ENCODE peak calls at places on chromosomes 2 and 18, in five cellular contexts. Z, W, R, J and L are unnamed samples.

GRCh38 chr18:9101730-9102390 is 639 bp upstream of the NDUFV2 start:
- DNase-seq in W (no peak), Z (peak; percentile 71), J (no peak), R (no peak), L (peak; percentile 38)

GRCh38 chr2:174335605-174336402 is 1.1 kb downstream of the SP9 start:
- DNase-seq in W (peak; percentile 82), Z (no peak), J (no peak), R (no peak), L (no peak)

GRCh38 chr2:10043256-10043905 is at the start of gene KLF11:
- DNase-seq in Z (peak; percentile 61), W (peak; percentile 96), J (peak; percentile 95), R (no peak), L (peak; percentile 93)

GRCh38 chr2:1869248-1869647 is 124.9 kb upstream of the PXDN start:
- DNase-seq in R (no peak), J (no peak), W (no peak), Z (no peak), L (no peak)

GRCh38 chr2:27690052-27690451 is 26.4 kb downstream of the SLC4A1AP start:
- DNase-seq in R (no peak), Z (no peak), J (no peak), W (no peak), L (no peak)

GRCh38 chr2:39139511-39140237 is 18.8 kb upstream of the SOS1 start:
- DNase-seq in J (no peak), Z (no peak), R (no peak), W (no peak), L (no peak)

GRCh38 chr2:214019229-214019972 is 391.5 kb upstream of the VWC2L start:
- DNase-seq in Z (peak; percentile 96), J (no peak), W (no peak), R (peak; percentile 79), L (peak; percentile 83)

GRCh38 chr2:37997629-37998028 is 72.5 kb downstream of the RMDN2 start:
- DNase-seq in R (no peak), J (no peak), Z (no peak), W (no peak), L (no peak)

GRCh38 chr2:200000444-200001163 is 45.2 kb downstream of the MAIP1 start:
- DNase-seq in J (no peak), W (no peak), R (no peak), Z (no peak), L (no peak)

GRCh38 chr2:238974061-238974460 is 126.2 kb downstream of the TWIST2 start:
- DNase-seq in J (no peak), Z (peak; percentile 25), R (no peak), W (no peak), L (peak; percentile 30)

GRCh38 chr2:56801770-56802169 is 618.0 kb downstream of the CCDC85A start:
- DNase-seq in Z (no peak), W (no peak), J (no peak), R (no peak), L (no peak)

GRCh38 chr2:231039294-231039664 is 2.0 kb downstream of the C2orf72 start:
- DNase-seq in W (no peak), J (no peak), R (no peak), Z (no peak), L (no peak)
- H3K27ac ChIP-seq in W (no peak overlapping the region), J (no peak overlapping the region), R (no peak overlapping the region), Z (no peak overlapping the region), L (no peak overlapping the region)

GRCh38 chr18:24831091-24831490 is 370.7 kb downstream of the HRH4 start:
- DNase-seq in W (no peak), Z (no peak), R (no peak), J (no peak), L (no peak)

GRCh38 chr18:24827500-24827899 is 367.1 kb downstream of the HRH4 start:
- DNase-seq in R (no peak), Z (no peak), J (no peak), W (no peak), L (no peak)

GRCh38 chr18:24831871-24832665 is 371.6 kb downstream of the HRH4 start:
- DNase-seq in J (no peak), Z (no peak), R (no peak), W (peak; percentile 57), L (no peak)

GRCh38 chr18:24825397-24825796 is 365.0 kb downstream of the HRH4 start:
- DNase-seq in J (no peak), W (no peak), Z (no peak), R (no peak), L (no peak)

DNA sequence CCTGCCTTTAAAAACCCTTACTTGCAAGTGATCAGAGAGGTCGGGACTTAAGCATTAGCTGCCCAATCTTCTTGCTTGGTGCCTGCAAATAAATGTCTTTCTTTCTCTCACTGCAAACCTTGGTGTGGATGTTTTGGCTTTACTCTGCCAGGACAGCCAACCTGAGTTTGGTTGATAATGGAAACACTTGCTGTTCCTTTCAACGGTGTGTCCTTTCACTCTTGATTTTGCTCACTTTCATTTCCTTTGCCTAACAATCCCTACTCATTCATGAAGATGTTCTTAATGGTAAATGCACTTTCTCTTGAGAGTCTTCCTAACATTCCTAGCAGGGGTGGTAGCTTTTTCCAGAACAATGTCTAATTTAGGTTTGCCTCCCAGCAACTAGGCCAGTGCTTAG is 366.2 kb downstream of the HRH4 start:
- DNase-seq in Z (no peak), R (no peak), J (no peak), W (no peak), L (no peak)
- H3K27ac ChIP-seq in Z (no peak overlapping the region), R (no peak overlapping the region), J (no peak overlapping the region), W (peak overlapping the region; percentile 5), L (no peak overlapping the region)

DNA sequence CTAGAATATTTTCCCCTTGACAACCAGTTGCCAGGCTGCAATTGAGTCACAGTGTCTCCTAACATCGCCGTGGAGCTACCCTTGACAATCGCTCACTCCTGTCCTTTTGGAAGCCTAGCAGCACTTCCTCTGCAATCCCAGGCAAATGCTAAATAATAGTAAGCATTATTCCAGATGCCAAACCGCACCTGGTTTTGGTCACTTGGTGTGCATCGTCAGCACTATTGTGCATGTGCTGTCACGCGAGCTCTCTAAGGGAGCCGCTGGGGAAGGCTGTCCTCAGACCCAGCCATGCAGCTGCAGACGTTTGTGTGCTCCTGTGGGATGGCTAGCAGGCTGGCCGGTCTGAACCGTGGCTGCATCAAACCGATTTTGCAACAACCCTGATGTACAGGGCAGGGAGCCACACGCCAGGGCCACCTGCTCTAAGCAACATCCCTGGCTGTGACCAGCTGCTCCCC is 549.5 kb upstream of the ID2 start:
- DNase-seq in R (no peak), Z (no peak), J (no peak), W (no peak), L (no peak)
- H3K27ac ChIP-seq in R (no peak overlapping the region), Z (no peak overlapping the region), J (peak overlapping the region; percentile 81), W (no peak overlapping the region), L (no peak overlapping the region)

DNA sequence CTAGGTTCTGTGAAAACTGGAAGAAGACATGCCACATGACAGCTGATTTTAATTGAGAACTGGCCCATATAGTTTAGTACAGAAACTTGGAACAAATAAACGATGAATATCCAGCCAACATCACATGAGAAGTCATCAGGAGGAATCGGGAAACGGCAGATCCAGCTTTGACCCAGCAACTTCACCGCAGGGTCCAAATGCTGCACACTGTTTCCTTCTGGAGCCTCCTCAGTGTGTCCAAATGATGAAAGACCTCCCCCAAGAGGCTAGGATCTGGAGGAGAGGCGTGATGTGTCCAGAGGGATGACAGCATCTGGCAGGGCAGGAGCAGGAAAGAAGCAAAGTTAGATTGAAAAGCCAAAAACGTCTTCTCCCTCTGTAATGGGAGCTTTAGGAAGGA is 75.5 kb downstream of the COPS8 start:
- DNase-seq in J (peak; percentile 64), R (no peak), Z (no peak), W (no peak), L (no peak)
- H3K27ac ChIP-seq in J (peak overlapping the region; percentile 86), R (no peak overlapping the region), Z (no peak overlapping the region), W (no peak overlapping the region), L (no peak overlapping the region)

GRCh38 chr18:79944746-79945117 is 6.7 kb downstream of the SLC66A2 start:
- DNase-seq in W (no peak), J (no peak), Z (no peak), R (no peak), L (no peak)

GRCh38 chr18:79947054-79947755 is 4.2 kb downstream of the SLC66A2 start:
- DNase-seq in Z (no peak), W (no peak), R (no peak), J (no peak), L (peak; percentile 36)

GRCh38 chr18:79943608-79944125 is 7.8 kb downstream of the SLC66A2 start:
- DNase-seq in W (no peak), J (no peak), Z (no peak), R (no peak), L (no peak)

GRCh38 chr18:79944126-79944731 is 7.2 kb downstream of the SLC66A2 start:
- DNase-seq in R (no peak), W (no peak), Z (no peak), J (no peak), L (no peak)

GRCh38 chr18:79945118-79946042 is 6.1 kb downstream of the SLC66A2 start:
- DNase-seq in W (no peak), R (no peak), J (no peak), Z (no peak), L (no peak)
- H3K27ac ChIP-seq in W (no peak overlapping the region), R (no peak overlapping the region), J (peak overlapping the region; percentile 3), Z (no peak overlapping the region), L (no peak overlapping the region)

GRCh38 chr2:216540920-216541319 is 42.3 kb downstream of the RPL37A start:
- DNase-seq in R (no peak), Z (no peak), J (no peak), W (no peak), L (no peak)
- H3K27ac ChIP-seq in R (no peak overlapping the region), Z (no peak overlapping the region), J (peak overlapping the region; percentile 93), W (no peak overlapping the region), L (peak overlapping the region; percentile 82)

GRCh38 chr18:65746936-65747335 is 3.9 kb upstream of the CDH7 start:
- DNase-seq in J (no peak), W (no peak), R (no peak), Z (no peak), L (no peak)
- H3K27ac ChIP-seq in J (no peak overlapping the region), W (no peak overlapping the region), R (no peak overlapping the region), Z (no peak overlapping the region), L (no peak overlapping the region)

GRCh38 chr18:67876866-67877265 is 360.3 kb upstream of the DSEL start:
- DNase-seq in Z (no peak), W (peak; percentile 58), R (no peak), J (no peak), L (no peak)
- H3K27ac ChIP-seq in Z (no peak overlapping the region), W (peak overlapping the region; percentile 78), R (no peak overlapping the region), J (no peak overlapping the region), L (no peak overlapping the region)

GRCh38 chr2:217880490-217880889 is 122.3 kb downstream of the TNS1 start:
- DNase-seq in J (no peak), W (no peak), Z (no peak), R (no peak), L (no peak)
- H3K27ac ChIP-seq in J (peak overlapping the region; percentile 68), W (no peak overlapping the region), Z (no peak overlapping the region), R (no peak overlapping the region), L (no peak overlapping the region)